ENCODE peak calls at places on chromosomes 2 and 18, in four cellular contexts. W is activated CD4-positive, alpha-beta T cell treated with anti-CD3 and anti-CD28 coated beads, Interleukin-2, amount 50 U/mL, for 1 hour; Z is progenitor cell of endocrine pancreas; G is EH. D is an unnamed sample.

GRCh38 chr2:120566331-120567035 is 169.2 kb upstream of the GLI2 start:
- DNase-seq in W (no peak), Z (no peak), G (no peak), D (no peak)

GRCh38 chr2:27701676-27702075 is 38.0 kb downstream of the SLC4A1AP start:
- DNase-seq in W (no peak), Z (no peak), G (peak; percentile 49), D (no peak)

GRCh38 chr2:121501070-121501469 is 29.6 kb upstream of the RNU4ATAC start:
- DNase-seq in W (no peak), Z (no peak), G (peak; percentile 78), D (no peak)

GRCh38 chr2:174563530-174564282 is 33.9 kb downstream of the WIPF1 start:
- DNase-seq in W (no peak), Z (no peak), G (no peak), D (no peak)

GRCh38 chr2:99753505-99753904 is 263.7 kb upstream of the REV1 start:
- DNase-seq in W (no peak), Z (no peak), G (no peak), D (no peak)

GRCh38 chr2:235675678-235676535 is 182.1 kb downstream of the AGAP1 start:
- DNase-seq in W (no peak), Z (no peak), G (peak; percentile 54), D (no peak)

GRCh38 chr18:67794512-67794911 is 278.0 kb upstream of the DSEL start:
- DNase-seq in W (no peak), Z (no peak), G (peak; percentile 71), D (no peak)

GRCh38 chr2:53508667-53509066 is 258.9 kb upstream of the CHAC2 start:
- DNase-seq in W (no peak), Z (no peak), G (no peak), D (no peak)

GRCh38 chr2:208265371-208265806 is 666 bp upstream of the PIKFYVE start:
- DNase-seq in W (peak; percentile 37), Z (no peak), G (peak; percentile 44), D (peak; percentile 37)

GRCh38 chr18:29250843-29251242 is 1073.9 kb upstream of the CDH2 start:
- DNase-seq in W (no peak), Z (no peak), G (no peak), D (no peak)